ENCODE peak calls at places on chromosomes 5 and 9, in nine cellular contexts. M is astrocyte; I is A549; U is tibial artery; B is heart left ventricle; W is CD8-positive, alpha-beta T cell; T is sigmoid colon; V is heart right ventricle; O is lower lobe of right lung. E is an unnamed sample.

GRCh38 chr9:120922404-120923173 is 4.0 kb downstream of the TRAF1 start:
- DNase-seq in T (peak), M (no peak), O (no peak), B (no peak), U (no peak), W (no peak), I (no peak), V (no peak), E (no peak)

GRCh38 chr9:4442806-4443205 is 47.5 kb upstream of the SLC1A1 start:
- DNase-seq in B (no peak), U (no peak), O (no peak), T (no peak), W (no peak), I (no peak), M (no peak), V (no peak), E (no peak)

GRCh38 chr9:133637451-133638055 is 1.4 kb downstream of the DBH start:
- DNase-seq in I (no peak), T (no peak), U (no peak), B (no peak), W (no peak), O (no peak), M (no peak), V (no peak), E (no peak)

GRCh38 chr5:167634432-167634831 is 657.0 kb upstream of the WWC1 start:
- DNase-seq in U (no peak), T (no peak), M (peak), W (no peak), O (no peak), I (no peak), V (no peak), B (no peak), E (no peak)

GRCh38 chr5:121019112-121019511 is 555.0 kb downstream of the PRR16 start:
- DNase-seq in T (no peak), V (no peak), B (no peak), I (no peak), M (peak), O (no peak), W (no peak), U (no peak), E (no peak)

GRCh38 chr9:124308606-124309310 is 51.0 kb downstream of the NEK6 start:
- DNase-seq in I (no peak), B (no peak), V (no peak), M (no peak), W (no peak), O (no peak), T (no peak), U (no peak), E (no peak)

GRCh38 chr9:131237931-131238401 is 38.3 kb downstream of the FAM78A start:
- DNase-seq in I (no peak), U (peak), B (peak), M (peak), V (peak), O (peak), W (peak), T (peak), E (no peak)

GRCh38 chr9:117516676-117517632 is 102.1 kb upstream of the ASTN2 start:
- DNase-seq in T (no peak), B (no peak), O (no peak), U (no peak), I (no peak), V (no peak), M (no peak), W (no peak), E (no peak)

GRCh38 chr9:105146677-105147076 is 97.8 kb upstream of the SLC44A1 start:
- DNase-seq in O (no peak), W (no peak), M (no peak), T (peak), I (no peak), U (no peak), B (no peak), V (no peak), E (no peak)

GRCh38 chr5:99320461-99320860 is 391.7 kb upstream of the CHD1 start:
- DNase-seq in O (no peak), I (no peak), W (no peak), T (no peak), V (no peak), B (no peak), U (peak), M (no peak), E (no peak)

GRCh38 chr5:35061216-35061615 is 13.5 kb upstream of the AGXT2 start:
- DNase-seq in B (no peak), V (no peak), T (peak), W (no peak), O (no peak), I (no peak), U (peak), M (no peak), E (no peak)

GRCh38 chr5:172806897-172807672 is 27.0 kb upstream of the ERGIC1 start:
- DNase-seq in V (peak), W (peak), T (peak), M (peak), U (peak), O (peak), I (peak), B (peak), E (no peak)

GRCh38 chr9:106613250-106613737 is 249.7 kb upstream of the ZNF462 start:
- DNase-seq in M (no peak), B (peak), V (peak), U (no peak), O (peak), W (no peak), I (no peak), T (peak), E (no peak)

GRCh38 chr9:29865764-29866313 is 2292.6 kb upstream of the C9orf72 start:
- DNase-seq in T (no peak), I (no peak), W (no peak), V (no peak), M (no peak), B (no peak), O (no peak), U (no peak), E (no peak)

GRCh38 chr9:69801994-69802393 is 18.6 kb upstream of the CFAP95 start:
- DNase-seq in V (no peak), W (no peak), U (no peak), T (no peak), B (no peak), I (no peak), M (no peak), O (no peak), E (no peak)

GRCh38 chr5:174608631-174609097 is 115.7 kb upstream of the MSX2 start:
- DNase-seq in T (peak), W (no peak), O (peak), I (no peak), V (peak), B (peak), U (peak), M (peak), E (no peak)

GRCh38 chr5:146962801-146963355 is 84.3 kb upstream of the PPP2R2B start:
- DNase-seq in U (no peak), W (no peak), B (no peak), T (no peak), M (peak), O (no peak), I (no peak), V (no peak), E (no peak)

GRCh38 chr5:68171101-68171558 is 44.4 kb upstream of the PIK3R1 start:
- DNase-seq in W (no peak), V (peak), M (peak), B (no peak), U (peak), I (no peak), T (peak), O (peak), E (peak)

GRCh38 chr5:43034591-43034968 is 5.5 kb downstream of the ANXA2R start:
- DNase-seq in I (no peak), B (no peak), V (no peak), W (no peak), M (peak), O (no peak), U (no peak), T (no peak), E (no peak)

GRCh38 chr5:132546108-132546507 is 2.8 kb upstream of the IL5 start:
- DNase-seq in T (no peak), W (no peak), O (no peak), B (no peak), V (no peak), U (no peak), M (no peak), I (no peak), E (no peak)

GRCh38 chr5:67350600-67351315 is 154.2 kb upstream of the CD180 start:
- DNase-seq in O (no peak), B (no peak), U (peak), W (no peak), V (no peak), T (peak), M (no peak), I (no peak), E (no peak)

GRCh38 chr9:25677301-25678146 is 720 bp downstream of the TUSC1 start:
- DNase-seq in V (peak), B (peak), I (peak), T (peak), O (peak), W (no peak), U (peak), M (peak), E (peak)

GRCh38 chr5:15545082-15545481 is 45.1 kb downstream of the FBXL7 start:
- DNase-seq in M (no peak), B (no peak), V (no peak), I (no peak), O (no peak), W (no peak), T (no peak), U (no peak), E (no peak)

GRCh38 chr5:180860887-180861822 is at the start of gene ZFP62:
- DNase-seq in T (peak), M (peak), I (peak), W (peak), B (peak), V (peak), U (peak), O (peak), E (peak)

GRCh38 chr5:96903300-96903699 is 27.0 kb downstream of the ERAP2 start:
- DNase-seq in V (no peak), W (no peak), M (no peak), T (no peak), B (no peak), I (no peak), O (no peak), U (no peak), E (no peak)

GRCh38 chr9:110307191-110307590 is 30.5 kb downstream of the TXNDC8 start:
- DNase-seq in T (no peak), B (no peak), U (no peak), I (no peak), W (no peak), O (no peak), V (no peak), M (no peak), E (no peak)

DNA sequence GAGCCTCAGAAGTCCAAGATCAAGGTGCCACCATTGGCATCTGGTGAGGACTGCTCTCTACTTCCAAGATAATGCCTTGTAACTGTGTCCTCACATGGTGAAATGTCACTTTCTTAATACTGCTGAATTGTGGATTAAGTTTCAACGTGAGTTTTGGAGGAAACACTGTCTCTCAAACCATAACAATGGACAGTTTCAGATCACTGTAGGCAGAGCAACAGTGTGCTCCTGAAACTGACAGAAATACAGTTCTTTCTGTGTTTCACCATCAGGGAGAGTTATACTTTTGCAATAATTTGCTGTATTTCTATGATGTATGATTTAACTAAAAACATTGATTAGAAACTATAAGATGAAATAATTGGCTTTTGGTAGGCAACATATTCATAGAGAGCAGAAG is 1780.5 kb upstream of the CDH6 start:
- DNase-seq in U (no peak), W (no peak), B (no peak), O (no peak), T (no peak), I (no peak), V (no peak), M (no peak), E (no peak)
- H3K27ac ChIP-seq in U (no peak), W (no peak), B (no peak), O (no peak), T (no peak), I (no peak), V (no peak), M (no peak), E (no peak)

DNA sequence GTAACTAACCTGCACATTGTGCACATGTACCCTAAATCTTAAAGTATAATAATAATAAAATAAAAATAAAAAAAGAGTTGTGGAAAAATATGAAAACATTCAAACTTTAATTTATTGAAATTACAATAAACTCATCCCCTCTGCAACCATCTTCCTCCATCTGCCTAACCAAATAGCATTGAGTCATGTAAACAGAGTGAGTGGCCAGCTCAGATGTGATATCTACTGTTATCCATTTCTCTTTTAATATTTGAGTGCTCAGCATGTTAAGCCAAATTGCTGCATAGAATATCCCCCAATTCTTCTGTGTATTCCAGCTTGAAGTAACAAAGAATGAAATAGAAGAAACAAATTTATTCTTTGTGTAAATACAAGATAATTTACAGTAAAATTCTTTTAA is 124.4 kb upstream of the HMHB1 start:
- DNase-seq in B (no peak), M (no peak), I (no peak), U (no peak), T (no peak), V (no peak), W (no peak), O (no peak), E (no peak)
- TF ChIP-seq CTCF in B (no peak), M (no peak), I (no peak), U (no peak), T (no peak), V (no peak), W (no peak), O (no peak), E (no peak)

DNA sequence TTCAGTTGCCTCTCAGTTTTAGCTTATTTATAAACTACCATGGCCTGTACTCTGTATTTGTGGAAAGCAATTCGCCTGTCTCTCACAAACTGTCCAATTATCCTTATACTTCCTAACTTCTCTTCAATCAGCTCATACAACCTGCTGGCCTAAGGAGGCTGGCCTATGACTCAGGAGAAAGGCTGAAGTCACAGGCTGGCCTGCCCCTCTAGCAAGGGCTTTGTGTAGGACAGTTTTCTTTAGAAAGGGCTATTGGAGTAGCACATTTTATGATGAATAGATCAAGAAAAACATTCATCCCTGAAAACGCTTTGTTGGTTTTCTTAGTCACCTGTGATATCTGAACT is 988.7 kb upstream of the ARRDC3 start:
- DNase-seq in W (no peak), M (peak), U (no peak), O (no peak), I (peak), V (no peak), T (no peak), B (no peak), E (no peak)
- H3K27ac ChIP-seq in W (no peak), M (peak), U (no peak), O (no peak), I (peak), V (no peak), T (no peak), B (no peak), E (no peak)

GRCh38 chr5:4905674-4906528 is 234.2 kb upstream of the ADAMTS16 start:
- DNase-seq in O (no peak), I (no peak), T (peak), M (peak), B (no peak), W (no peak), V (no peak), U (peak), E (no peak)
- TF ChIP-seq CTCF in O (no peak), I (no peak), T (no peak), M (no peak), B (peak), W (no peak), V (peak), U (no peak), E (no peak)

DNA sequence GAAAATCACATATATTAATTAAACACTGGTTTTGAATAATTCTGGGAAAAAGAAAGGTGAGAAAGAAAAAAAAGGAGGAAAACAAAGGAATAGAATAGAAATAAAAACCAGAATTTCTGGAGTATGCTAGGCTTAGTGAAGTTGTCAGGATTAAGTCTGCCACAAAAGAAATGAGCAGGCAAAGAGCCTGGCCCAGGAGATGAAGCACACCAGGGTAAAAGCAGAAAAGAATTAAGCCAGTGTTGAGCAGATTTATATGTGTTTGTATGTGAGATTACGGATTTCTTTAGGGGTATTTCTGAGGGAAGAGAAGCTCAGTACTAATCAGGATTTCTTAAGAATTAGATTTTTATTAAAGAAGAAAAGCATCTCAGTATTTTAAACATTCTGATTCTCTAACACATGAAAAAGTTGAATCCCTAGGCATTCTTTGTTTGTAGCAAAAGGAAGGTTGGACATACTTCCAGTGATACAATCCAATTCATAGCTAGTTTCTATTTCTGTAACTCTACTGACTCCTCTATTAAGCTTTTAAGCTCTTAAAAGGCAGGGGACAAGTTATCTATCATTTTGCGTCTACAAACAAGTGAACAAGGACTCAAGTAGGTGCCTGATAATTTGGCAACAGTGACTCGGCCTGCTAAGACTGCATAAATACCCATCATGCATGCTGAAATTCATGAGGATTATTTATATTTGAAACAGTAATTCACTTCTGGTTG is 74.4 kb downstream of the MRPS27 start:
- DNase-seq in B (no peak), M (no peak), W (no peak), T (no peak), O (no peak), V (no peak), U (no peak), I (no peak), E (no peak)
- H3K27ac ChIP-seq in B (peak), M (peak), W (no peak), T (peak), O (no peak), V (peak), U (peak), I (peak), E (peak)

GRCh38 chr9:114906922-114907571 is 23.3 kb downstream of the TNFSF8 start:
- DNase-seq in M (peak), I (peak), W (no peak), V (no peak), T (no peak), O (no peak), B (no peak), U (no peak), E (no peak)
- TF ChIP-seq CTCF in M (peak), I (peak), W (peak), V (peak), T (peak), O (peak), B (peak), U (peak), E (no peak)

DNA sequence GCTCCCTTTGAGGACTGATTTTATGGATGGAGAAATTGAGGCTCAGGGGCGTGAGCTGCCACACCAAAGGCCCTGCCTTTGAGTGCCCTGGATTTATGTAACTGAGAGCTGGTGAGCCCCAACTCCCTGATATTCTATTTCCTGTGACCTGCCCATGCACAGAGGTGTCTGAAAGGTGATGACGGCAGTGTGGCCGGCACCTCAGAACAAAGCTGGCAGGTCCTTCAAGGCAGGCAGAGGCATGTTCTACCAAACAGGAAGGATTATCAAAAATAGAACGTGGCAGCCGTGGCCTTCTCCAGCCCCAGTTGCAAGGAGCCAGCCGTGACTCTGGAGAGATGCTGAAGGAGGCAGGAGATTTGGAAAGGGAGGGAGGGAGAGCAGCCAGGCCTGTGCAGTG is 36.2 kb downstream of the INSYN2B start:
- DNase-seq in B (no peak), O (no peak), T (no peak), M (no peak), I (no peak), U (no peak), W (no peak), V (no peak), E (no peak)
- H3K27ac ChIP-seq in B (no peak), O (no peak), T (no peak), M (no peak), I (no peak), U (no peak), W (no peak), V (no peak), E (no peak)

DNA sequence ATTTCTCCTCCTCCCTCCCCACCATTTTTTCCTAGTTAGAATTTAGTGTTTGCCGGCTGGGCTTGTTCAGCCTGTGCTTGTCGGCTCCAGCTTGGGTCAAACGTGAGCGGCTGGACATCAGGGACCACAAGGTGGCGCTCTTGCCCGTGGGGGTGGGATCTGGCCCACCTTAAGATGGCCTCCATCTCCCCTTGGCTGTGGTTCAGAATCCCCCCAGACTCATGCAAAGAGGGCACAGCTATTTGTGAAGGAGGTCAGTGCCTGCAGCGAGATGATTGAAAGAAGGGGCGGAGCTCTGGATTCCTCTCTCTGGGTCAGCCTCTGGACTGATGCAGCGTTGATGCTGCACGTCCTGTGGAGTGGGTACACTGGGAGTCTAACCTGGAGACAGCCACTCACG is 283.3 kb upstream of the TUT7 start:
- DNase-seq in B (no peak), T (no peak), I (no peak), W (no peak), V (peak), M (peak), O (no peak), U (no peak), E (no peak)
- TF ChIP-seq CTCF in B (peak), T (peak), I (peak), W (no peak), V (peak), M (peak), O (peak), U (peak), E (no peak)

DNA sequence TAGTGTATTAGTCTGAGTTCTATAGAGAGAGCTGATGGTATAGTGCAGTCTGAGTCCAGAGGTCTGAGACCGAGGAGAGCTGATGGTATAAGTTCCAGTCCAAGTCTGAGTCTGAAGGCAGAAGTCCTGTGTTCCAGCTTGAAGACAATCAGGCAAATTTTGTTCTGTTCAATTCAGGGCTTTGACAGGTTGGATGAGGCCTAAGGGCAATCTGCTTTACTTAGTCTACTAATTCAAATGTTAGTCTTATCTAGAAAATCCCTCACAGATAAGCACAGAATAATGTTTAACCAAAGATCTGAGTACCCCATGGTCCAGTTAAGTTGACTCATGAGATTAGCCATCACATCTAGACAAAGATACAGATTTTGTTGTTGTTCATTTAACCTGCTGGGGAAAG is 303.0 kb upstream of the KLF4 start:
- DNase-seq in T (no peak), O (no peak), U (no peak), M (no peak), W (no peak), I (no peak), B (no peak), V (no peak), E (no peak)
- H3K27ac ChIP-seq in T (no peak), O (no peak), U (no peak), M (no peak), W (no peak), I (no peak), B (no peak), V (no peak), E (no peak)